ENCODE peak calls at places on chromosome 18, in seven cellular contexts. K is stomach; M is CD8-positive, alpha-beta memory T cell; X is lung; U is CD8-positive, alpha-beta T cell; P is mammary epithelial cell; T is Peyer's patch. C is an unnamed sample. For H3K9me3, the result is how much of the 10 kb centered on the place peaks cover.

GRCh38 chr18:77073336-77074093 is 59.1 kb downstream of the MBP start:
- DNase-seq in M (no peak), X (no peak), K (no peak), T (no peak), P (no peak), U (no peak), C (no peak)

GRCh38 chr18:8260319-8260718 is 348.9 kb upstream of the RAB12 start:
- DNase-seq in P (peak), M (no peak), U (no peak), T (no peak), K (no peak), X (no peak), C (no peak)

GRCh38 chr18:11808001-11808855 is 43.0 kb upstream of the CHMP1B start:
- DNase-seq in U (no peak), T (no peak), K (no peak), M (no peak), P (peak), X (no peak), C (no peak)

GRCh38 chr18:27685807-27686412 is 491.0 kb downstream of the CDH2 start:
- DNase-seq in P (peak), X (no peak), M (no peak), K (peak), U (no peak), T (no peak), C (no peak)

GRCh38 chr18:10537765-10538164 is 11.9 kb downstream of the NAPG start:
- DNase-seq in M (no peak), U (no peak), P (no peak), T (no peak), K (no peak), X (no peak), C (no peak)

GRCh38 chr18:48826271-48826670 is 124.5 kb downstream of the SMAD7 start:
- DNase-seq in M (no peak), U (no peak), X (no peak), K (peak), T (no peak), P (no peak), C (no peak)

GRCh38 chr18:41850781-41851180 is 104.3 kb upstream of the PIK3C3 start:
- DNase-seq in T (no peak), M (no peak), P (no peak), U (no peak), X (no peak), K (no peak), C (no peak)

GRCh38 chr18:61658431-61658830 is 234.4 kb downstream of the RNF152 start:
- DNase-seq in M (no peak), K (no peak), P (no peak), X (no peak), U (no peak), T (no peak), C (no peak)

GRCh38 chr18:48917579-48918101 is 33.1 kb downstream of the SMAD7 start:
- DNase-seq in T (peak), M (no peak), X (no peak), P (no peak), U (no peak), K (no peak), C (no peak)

GRCh38 chr18:58402951-58403702 is 225.8 kb downstream of the ALPK2 start:
- DNase-seq in X (no peak), T (no peak), P (no peak), M (no peak), K (no peak), U (no peak), C (no peak)

GRCh38 chr18:2890606-2891005 is 43.8 kb downstream of the EMILIN2 start:
- DNase-seq in P (no peak), T (no peak), U (no peak), M (no peak), K (no peak), X (no peak), C (no peak)

GRCh38 chr18:9779630-9780029 is 71.5 kb downstream of the RAB31 start:
- DNase-seq in X (no peak), P (peak), U (no peak), M (no peak), K (peak), T (peak), C (no peak)

GRCh38 chr18:35244671-35245070 is 3.8 kb downstream of the ZNF397 start:
- DNase-seq in K (no peak), X (no peak), U (no peak), M (no peak), T (no peak), P (no peak), C (no peak)
- H3K9me3 ChIP-seq in K (under half), X (under half), U (under half), M (under half), T (under half), P (half or more), C (under half)

DNA sequence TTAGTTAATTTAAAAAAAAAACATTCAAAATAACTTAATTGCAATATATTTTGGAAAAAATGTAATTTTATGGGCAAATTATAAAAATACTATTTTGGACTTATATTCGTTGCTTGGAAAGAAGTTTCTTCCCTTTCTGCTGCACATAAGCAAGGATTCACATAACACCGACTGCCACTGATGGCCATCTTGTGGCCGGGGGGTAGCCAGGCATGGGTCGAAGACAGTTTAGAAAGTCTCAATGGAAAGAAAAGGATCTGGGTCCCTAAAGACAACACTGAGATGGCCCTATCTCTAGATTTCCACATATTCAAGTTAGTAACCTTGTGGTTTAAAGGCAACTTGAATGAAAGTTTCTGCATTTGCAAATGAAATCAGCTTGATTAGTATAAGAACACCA is 318.6 kb downstream of the AKAIN1 start:
- DNase-seq in T (no peak), K (no peak), X (no peak), M (no peak), P (no peak), U (no peak), C (no peak)
- H3K9me3 ChIP-seq in T (under half), K (under half), X (under half), M (under half), P (under half), U (under half), C (under half)

GRCh38 chr18:73220639-73221038 is 352.9 kb upstream of the NETO1 start:
- DNase-seq in K (no peak), X (no peak), M (no peak), P (no peak), T (no peak), U (no peak), C (no peak)
- H3K9me3 ChIP-seq in K (half or more), X (under half), M (under half), P (under half), T (under half), U (under half), C (under half)

GRCh38 chr18:71673954-71674353 is 870.2 kb downstream of the CBLN2 start:
- DNase-seq in M (no peak), X (no peak), T (no peak), P (no peak), U (no peak), K (no peak), C (no peak)

GRCh38 chr18:71678144-71678543 is 866.0 kb downstream of the CBLN2 start:
- DNase-seq in T (no peak), M (no peak), K (no peak), P (no peak), X (no peak), U (no peak), C (no peak)

DNA sequence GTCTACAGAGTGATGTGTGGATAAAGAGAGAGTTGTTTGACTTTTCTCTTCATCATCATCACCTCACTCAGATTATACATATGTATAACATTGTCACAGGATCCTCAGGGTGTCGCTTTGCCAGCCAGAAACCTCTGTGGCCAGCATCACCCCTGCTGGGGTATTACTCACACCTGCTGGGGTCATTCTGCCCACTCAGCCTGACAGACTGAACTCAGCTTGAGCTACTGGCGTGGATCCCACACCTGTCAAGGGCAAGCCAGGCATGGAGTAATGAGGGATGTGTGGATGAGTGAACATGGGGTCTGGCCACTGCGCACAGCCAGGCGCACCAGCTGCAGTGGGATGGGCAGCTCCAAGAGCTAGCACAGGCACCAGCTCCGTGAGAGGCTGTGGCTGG is 870.6 kb downstream of the CBLN2 start:
- DNase-seq in M (no peak), U (no peak), X (no peak), K (no peak), T (no peak), P (no peak), C (no peak)
- H3K9me3 ChIP-seq in M (under half), U (under half), X (under half), K (under half), T (under half), P (under half), C (under half)

DNA sequence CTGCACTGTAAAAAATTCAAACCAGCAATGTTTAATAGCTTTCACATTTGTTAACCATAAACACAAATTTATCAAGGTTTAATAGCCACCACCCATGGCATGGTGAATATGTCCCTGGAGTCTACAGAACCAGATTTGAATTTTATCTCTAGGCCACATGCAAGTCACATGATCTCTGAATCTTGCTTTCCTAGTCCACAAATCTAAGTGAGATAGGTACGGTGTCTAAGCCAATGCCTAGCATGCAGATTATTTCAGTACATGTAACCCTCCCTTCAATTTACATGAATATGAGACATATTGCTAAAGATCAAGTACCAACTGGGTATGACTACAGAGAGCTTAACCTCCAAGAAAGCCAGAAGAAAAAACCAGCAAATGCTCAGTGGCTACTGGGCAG is 10.0 kb downstream of the ZNF24 start:
- DNase-seq in X (no peak), M (no peak), P (no peak), K (no peak), T (no peak), U (no peak), C (no peak)
- H3K9me3 ChIP-seq in X (under half), M (under half), P (under half), K (under half), T (under half), U (under half), C (under half)